ENCODE peak calls at places on chromosomes 6 and 20, in four cellular contexts. One of them, this sample, is unnamed.

GRCh38 chr20:22586645-22587310 is 2.4 kb upstream of the FOXA2 start:
- DNase-seq in body of pancreas: peak
- DNase-seq in esophagus squamous epithelium: no peak
- DNase-seq in endothelial cell of umbilical vein: no peak
- DNase-seq in this sample: peak

GRCh38 chr20:60956194-60956593 is 295.9 kb upstream of the CDH4 start:
- DNase-seq in esophagus squamous epithelium: no peak
- DNase-seq in endothelial cell of umbilical vein: no peak
- DNase-seq in body of pancreas: no peak
- DNase-seq in this sample: no peak

GRCh38 chr20:5364997-5365597 is 48.3 kb upstream of the PROKR2 start:
- DNase-seq in esophagus squamous epithelium: no peak
- DNase-seq in endothelial cell of umbilical vein: no peak
- DNase-seq in body of pancreas: no peak
- DNase-seq in this sample: no peak

GRCh38 chr6:150352321-150353296 is 16.2 kb upstream of the IYD start:
- DNase-seq in esophagus squamous epithelium: no peak
- DNase-seq in body of pancreas: no peak
- DNase-seq in endothelial cell of umbilical vein: no peak
- DNase-seq in this sample: no peak

GRCh38 chr20:51612896-51613295 is 70.4 kb upstream of the NFATC2 start:
- DNase-seq in body of pancreas: no peak
- DNase-seq in esophagus squamous epithelium: no peak
- DNase-seq in endothelial cell of umbilical vein: no peak
- DNase-seq in this sample: no peak

GRCh38 chr20:44494266-44494665 is 18.6 kb downstream of the TTPAL start:
- DNase-seq in esophagus squamous epithelium: no peak
- DNase-seq in body of pancreas: no peak
- DNase-seq in endothelial cell of umbilical vein: no peak
- DNase-seq in this sample: no peak

GRCh38 chr6:132768051-132768517 is 10.4 kb upstream of the VNN2 start:
- DNase-seq in body of pancreas: peak
- DNase-seq in endothelial cell of umbilical vein: peak
- DNase-seq in esophagus squamous epithelium: no peak
- DNase-seq in this sample: peak

GRCh38 chr6:12286381-12287132 is 3.6 kb upstream of the EDN1 start:
- DNase-seq in endothelial cell of umbilical vein: no peak
- DNase-seq in body of pancreas: no peak
- DNase-seq in esophagus squamous epithelium: no peak
- DNase-seq in this sample: no peak

GRCh38 chr6:41366150-41366549 is 30.7 kb downstream of the NCR2 start:
- DNase-seq in body of pancreas: no peak
- DNase-seq in esophagus squamous epithelium: no peak
- DNase-seq in endothelial cell of umbilical vein: no peak
- DNase-seq in this sample: no peak

GRCh38 chr6:115613488-115613887 is 447.2 kb downstream of the FRK start:
- DNase-seq in body of pancreas: no peak
- DNase-seq in endothelial cell of umbilical vein: no peak
- DNase-seq in esophagus squamous epithelium: no peak
- DNase-seq in this sample: no peak

GRCh38 chr6:123940551-123940950 is 136.9 kb downstream of the NKAIN2 start:
- DNase-seq in esophagus squamous epithelium: no peak
- DNase-seq in body of pancreas: no peak
- DNase-seq in endothelial cell of umbilical vein: no peak
- DNase-seq in this sample: no peak

GRCh38 chr20:38392356-38392755 is 42.8 kb downstream of the SNHG17 start:
- DNase-seq in endothelial cell of umbilical vein: no peak
- DNase-seq in esophagus squamous epithelium: no peak
- DNase-seq in body of pancreas: no peak
- DNase-seq in this sample: no peak

GRCh38 chr6:6703720-6704422 is 115.4 kb downstream of the LY86 start:
- DNase-seq in esophagus squamous epithelium: no peak
- DNase-seq in endothelial cell of umbilical vein: no peak
- DNase-seq in body of pancreas: peak
- DNase-seq in this sample: peak

GRCh38 chr6:26199773-26200728 is 112.8 kb downstream of the HFE start:
- DNase-seq in endothelial cell of umbilical vein: no peak
- DNase-seq in body of pancreas: no peak
- DNase-seq in esophagus squamous epithelium: no peak
- DNase-seq in this sample: peak
- TF ChIP-seq POLR2A in endothelial cell of umbilical vein: no peak
- TF ChIP-seq POLR2A in body of pancreas: no peak
- TF ChIP-seq POLR2A in esophagus squamous epithelium: no peak
- TF ChIP-seq POLR2A in this sample: peak

GRCh38 chr6:146593978-146594377 is 4.8 kb upstream of the ADGB start:
- DNase-seq in endothelial cell of umbilical vein: no peak
- DNase-seq in esophagus squamous epithelium: no peak
- DNase-seq in body of pancreas: no peak
- DNase-seq in this sample: no peak

GRCh38 chr6:146594495-146594894 is 4.3 kb upstream of the ADGB start:
- DNase-seq in body of pancreas: no peak
- DNase-seq in esophagus squamous epithelium: no peak
- DNase-seq in endothelial cell of umbilical vein: no peak
- DNase-seq in this sample: no peak

GRCh38 chr6:146590492-146590891 is 8.3 kb upstream of the ADGB start:
- DNase-seq in body of pancreas: no peak
- DNase-seq in endothelial cell of umbilical vein: no peak
- DNase-seq in esophagus squamous epithelium: no peak
- DNase-seq in this sample: no peak

GRCh38 chr6:146595981-146596731 is 2.6 kb upstream of the ADGB start:
- DNase-seq in esophagus squamous epithelium: no peak
- DNase-seq in endothelial cell of umbilical vein: no peak
- DNase-seq in body of pancreas: no peak
- DNase-seq in this sample: no peak

DNA sequence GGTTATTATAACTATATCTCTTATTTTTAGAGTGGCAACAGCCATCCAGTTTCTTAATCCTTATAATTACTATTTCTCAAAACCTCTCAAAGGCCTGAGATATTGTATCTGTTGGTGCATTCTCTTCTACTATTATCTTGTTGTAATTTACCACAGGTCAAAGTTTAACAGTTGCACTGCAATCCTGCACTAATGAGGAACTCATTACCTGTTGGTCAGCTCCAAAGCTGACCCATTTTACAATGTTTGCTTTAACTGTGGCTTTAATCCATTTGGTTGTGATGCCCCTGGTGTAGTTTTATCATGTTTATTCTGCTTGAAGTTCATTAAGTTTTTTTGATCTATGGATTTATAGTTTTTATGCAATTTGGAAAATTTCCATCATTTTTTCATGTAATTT is 6.3 kb upstream of the ADGB start:
- DNase-seq in body of pancreas: no peak
- DNase-seq in endothelial cell of umbilical vein: no peak
- DNase-seq in esophagus squamous epithelium: no peak
- DNase-seq in this sample: no peak
- TF ChIP-seq POLR2A in body of pancreas: no peak
- TF ChIP-seq POLR2A in endothelial cell of umbilical vein: no peak
- TF ChIP-seq POLR2A in esophagus squamous epithelium: no peak
- TF ChIP-seq POLR2A in this sample: no peak

DNA sequence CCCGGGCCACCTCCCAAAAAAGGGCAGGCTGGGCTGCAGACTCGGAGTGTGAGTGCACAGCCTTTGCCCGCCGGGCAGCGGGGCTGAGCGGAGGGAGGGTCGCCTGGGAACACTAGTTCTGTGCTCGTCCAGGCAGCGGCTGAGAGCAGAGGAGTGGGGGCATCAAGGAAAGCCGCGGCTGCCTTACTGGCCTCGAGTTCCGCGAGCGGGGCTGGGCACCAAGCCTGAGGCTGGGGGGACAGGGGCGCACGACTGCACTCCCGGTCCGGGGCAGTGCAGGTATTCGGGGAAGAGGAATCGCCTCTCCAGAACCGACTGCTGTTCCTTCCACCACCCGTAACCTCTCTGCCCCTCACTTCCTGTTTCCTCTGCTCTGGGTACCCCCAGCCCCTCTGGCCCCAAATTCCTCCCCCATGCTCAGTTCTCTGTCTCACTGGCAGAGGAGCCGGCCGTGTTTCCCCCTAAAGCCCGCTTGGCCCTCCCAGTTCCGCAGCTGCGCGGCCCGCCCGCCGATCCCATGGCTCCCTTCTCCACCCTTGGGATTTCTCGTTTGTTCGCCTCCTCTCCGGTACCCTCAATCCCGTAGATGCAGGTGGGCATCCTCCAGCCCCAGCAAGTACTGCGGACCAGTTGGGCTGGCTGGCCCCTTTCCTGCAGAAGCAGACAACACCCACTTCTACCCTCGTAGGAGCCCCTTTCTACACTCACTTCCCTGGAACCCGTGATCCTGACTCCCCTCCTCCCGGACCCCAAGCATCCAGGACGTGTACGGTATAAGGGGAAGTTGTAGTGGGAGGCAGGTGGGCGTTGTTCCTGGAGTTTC is 5.1 kb downstream of the RING1 start:
- DNase-seq in esophagus squamous epithelium: no peak
- DNase-seq in endothelial cell of umbilical vein: no peak
- DNase-seq in body of pancreas: peak
- DNase-seq in this sample: no peak
- TF ChIP-seq POLR2A in esophagus squamous epithelium: no peak
- TF ChIP-seq POLR2A in endothelial cell of umbilical vein: peak
- TF ChIP-seq POLR2A in body of pancreas: no peak
- TF ChIP-seq POLR2A in this sample: peak

GRCh38 chr20:62539646-62540045 is 63.9 kb upstream of the GATA5 start:
- DNase-seq in esophagus squamous epithelium: no peak
- DNase-seq in body of pancreas: no peak
- DNase-seq in endothelial cell of umbilical vein: no peak
- DNase-seq in this sample: no peak
- TF ChIP-seq POLR2A in esophagus squamous epithelium: no peak
- TF ChIP-seq POLR2A in body of pancreas: no peak
- TF ChIP-seq POLR2A in endothelial cell of umbilical vein: no peak
- TF ChIP-seq POLR2A in this sample: no peak

DNA sequence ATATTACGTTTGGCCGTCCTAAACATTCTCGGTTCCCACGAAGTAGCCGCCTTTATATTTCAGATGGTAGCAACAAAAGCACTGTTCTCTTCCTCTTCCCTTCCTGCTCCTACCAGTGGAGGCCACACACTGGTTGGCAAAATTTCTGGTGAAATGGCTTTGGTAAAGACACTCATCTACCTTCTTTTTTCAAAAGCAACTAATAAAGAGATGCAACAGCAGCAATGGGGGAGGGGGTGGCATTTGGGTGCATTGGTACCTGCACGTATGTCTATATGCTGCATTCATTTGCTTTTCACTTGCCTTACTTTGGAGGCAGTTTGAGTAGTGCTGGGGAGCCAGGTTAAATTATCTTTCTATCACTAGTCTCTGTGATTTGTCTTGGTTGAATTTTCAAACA is 6.0 kb downstream of the POU3F2 start:
- DNase-seq in body of pancreas: no peak
- DNase-seq in esophagus squamous epithelium: no peak
- DNase-seq in endothelial cell of umbilical vein: no peak
- DNase-seq in this sample: no peak
- TF ChIP-seq POLR2A in body of pancreas: no peak
- TF ChIP-seq POLR2A in esophagus squamous epithelium: no peak
- TF ChIP-seq POLR2A in endothelial cell of umbilical vein: no peak
- TF ChIP-seq POLR2A in this sample: no peak

DNA sequence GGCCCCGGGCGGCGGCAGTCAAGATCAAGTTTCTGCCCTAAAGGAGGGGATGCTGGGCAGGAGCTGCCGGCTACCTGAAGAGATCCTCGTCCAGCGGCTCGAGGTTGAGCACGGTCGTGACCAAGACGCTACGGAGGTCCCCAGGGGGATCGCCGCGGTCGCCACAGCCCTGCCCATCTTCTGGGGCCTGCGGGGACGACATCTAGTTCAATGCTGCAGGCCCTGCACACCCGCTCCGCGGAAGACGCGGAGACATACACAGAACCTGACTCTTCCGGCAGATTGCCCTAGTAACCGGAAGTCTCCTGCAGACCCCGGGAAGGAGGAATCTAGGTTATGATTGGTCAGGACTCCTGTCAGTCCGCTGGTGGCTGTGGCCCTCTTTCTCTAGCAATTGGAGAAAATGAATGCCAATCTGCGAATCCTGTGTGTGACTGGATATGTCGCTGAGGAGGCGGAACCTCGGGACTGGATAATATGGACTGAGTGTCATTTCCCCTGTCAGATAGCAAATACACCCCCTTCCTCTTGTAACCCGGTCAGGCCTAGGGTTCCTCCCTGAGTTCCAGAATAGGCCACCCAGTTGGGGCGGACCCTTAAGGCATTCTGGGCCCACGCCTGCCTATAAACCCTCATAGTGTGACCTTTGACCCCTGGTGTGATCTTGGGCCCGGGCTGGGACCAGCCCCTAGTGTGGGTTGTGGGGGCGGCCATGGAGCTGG is at the start of the genes ACOT8 and ZSWIM3:
- DNase-seq in esophagus squamous epithelium: peak
- DNase-seq in body of pancreas: peak
- DNase-seq in endothelial cell of umbilical vein: peak
- DNase-seq in this sample: peak
- TF ChIP-seq POLR2A in esophagus squamous epithelium: no peak
- TF ChIP-seq POLR2A in body of pancreas: peak
- TF ChIP-seq POLR2A in endothelial cell of umbilical vein: peak
- TF ChIP-seq POLR2A in this sample: peak

GRCh38 chr6:87257975-87258374 is 64.4 kb upstream of the SMIM8 start:
- DNase-seq in body of pancreas: no peak
- DNase-seq in esophagus squamous epithelium: no peak
- DNase-seq in endothelial cell of umbilical vein: no peak
- DNase-seq in this sample: no peak
- TF ChIP-seq POLR2A in body of pancreas: no peak
- TF ChIP-seq POLR2A in esophagus squamous epithelium: no peak
- TF ChIP-seq POLR2A in endothelial cell of umbilical vein: no peak
- TF ChIP-seq POLR2A in this sample: no peak

DNA sequence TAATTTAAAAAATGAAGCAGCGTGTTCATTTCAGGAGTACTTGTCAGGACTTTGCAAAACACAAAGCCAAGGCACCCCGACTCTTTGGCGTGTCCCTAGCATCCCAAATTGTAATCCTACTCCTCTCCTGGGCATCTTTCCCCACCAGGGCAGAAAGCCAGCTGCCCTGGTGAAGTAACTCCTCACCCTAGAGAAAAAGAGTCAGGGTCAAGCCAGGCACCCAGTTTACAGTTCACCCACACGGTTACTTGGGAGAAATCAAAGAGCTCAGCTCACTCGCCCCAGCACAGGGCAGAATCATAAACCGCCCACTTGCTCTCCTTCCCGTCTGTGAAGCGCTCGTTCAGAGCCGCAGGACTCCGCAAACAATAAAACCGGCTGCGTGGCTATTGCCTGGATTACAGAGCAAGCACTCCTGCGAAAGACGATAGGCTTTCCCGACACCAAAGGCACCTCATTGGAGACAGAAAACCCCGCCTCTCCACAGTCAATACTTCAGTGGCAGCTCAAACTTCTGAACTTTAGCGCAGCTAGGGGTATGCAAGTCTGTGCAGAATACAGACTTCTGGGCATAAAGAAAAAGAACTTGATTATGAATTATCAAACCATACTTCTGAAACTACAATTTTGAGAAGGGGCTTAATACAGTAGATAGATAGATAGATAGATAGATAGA is 73.0 kb upstream of the NHSL1 start:
- DNase-seq in esophagus squamous epithelium: no peak
- DNase-seq in endothelial cell of umbilical vein: peak
- DNase-seq in body of pancreas: peak
- DNase-seq in this sample: no peak
- TF ChIP-seq POLR2A in esophagus squamous epithelium: no peak
- TF ChIP-seq POLR2A in endothelial cell of umbilical vein: no peak
- TF ChIP-seq POLR2A in body of pancreas: peak
- TF ChIP-seq POLR2A in this sample: no peak

This sample was measured in erythroblast.